ENCODE peak calls at places on chromosomes 1 and 21, in four cellular contexts. Z is NCI-H2171 treated with DMSO at 0.1 percent for 48 hours; X is RPMI8226; D is stimulated activated CD4-positive, alpha-beta T cell treated with anti-CD3 and anti-CD28 coated beads, Interleukin-15, amount 100 ng/mL, for 1 hour. K is an unnamed sample.

GRCh38 chr1:15703562-15703961 is 19.4 kb downstream of the PLEKHM2 start:
- DNase-seq in Z (no peak), D (no peak), X (no peak), K (no peak)

GRCh38 chr1:11478571-11479374 is at the start of gene DISP3:
- DNase-seq in D (peak; percentile 39), X (peak; percentile 94), Z (peak; percentile 94), K (peak; percentile 87)

GRCh38 chr21:45404726-45405270 is at the start of gene COL18A1:
- DNase-seq in Z (peak; percentile 21), X (peak; percentile 50), D (no peak), K (no peak)

GRCh38 chr1:214990619-214991018 is 91.9 kb upstream of the KCNK2 start:
- DNase-seq in D (no peak), Z (no peak), X (no peak), K (no peak)

GRCh38 chr1:200415693-200416593 is 6.1 kb upstream of the ZNF281 start:
- DNase-seq in X (no peak), Z (no peak), D (no peak), K (no peak)

GRCh38 chr21:35922618-35923017 is 137.7 kb downstream of the SETD4 start:
- DNase-seq in Z (no peak), D (no peak), X (no peak), K (no peak)

GRCh38 chr1:53738205-53739108 is 507 bp downstream of the GLIS1 start:
- DNase-seq in X (peak; percentile 8), Z (no peak), D (no peak), K (no peak)

GRCh38 chr1:173431663-173432045 is 45.5 kb upstream of the PRDX6 start:
- DNase-seq in Z (no peak), X (no peak), D (no peak), K (no peak)

GRCh38 chr1:19208710-19209438 is 1.2 kb downstream of the UBR4 start:
- DNase-seq in X (no peak), Z (no peak), D (no peak), K (peak; percentile 40)

GRCh38 chr1:187721216-187721615 is 892.5 kb downstream of the PLA2G4A start:
- DNase-seq in X (no peak), Z (peak; percentile 89), D (no peak), K (no peak)

GRCh38 chr1:207393610-207394009 is 60.5 kb upstream of the CR2 start:
- DNase-seq in Z (peak; percentile 28), X (no peak), D (no peak), K (no peak)

GRCh38 chr1:42784946-42785693 is at the start of gene TMEM269:
- DNase-seq in X (no peak), D (no peak), Z (no peak), K (no peak)

GRCh38 chr1:205354259-205354904 is 2.3 kb downstream of the KLHDC8A start:
- DNase-seq in X (peak; percentile 75), Z (peak; percentile 63), D (peak; percentile 11), K (peak; percentile 80)

GRCh38 chr1:210796421-210796820 is 337.5 kb downstream of the KCNH1 start:
- DNase-seq in X (no peak), D (no peak), Z (peak; percentile 27), K (no peak)

GRCh38 chr1:153540394-153541361 is at the start of gene S100A5:
- DNase-seq in X (peak; percentile 40), D (peak; percentile 26), Z (peak; percentile 52), K (peak; percentile 70)

GRCh38 chr1:161506336-161507223 is 1.3 kb downstream of the FCGR2A start:
- DNase-seq in D (no peak), X (no peak), Z (no peak), K (peak; percentile 72)

GRCh38 chr1:226706664-226707063 is 32.4 kb downstream of the ITPKB start:
- DNase-seq in X (no peak), Z (peak; percentile 93), D (no peak), K (no peak)

GRCh38 chr1:204087893-204088528 is 15.1 kb downstream of the SOX13 start:
- DNase-seq in Z (no peak), D (no peak), X (peak; percentile 22), K (no peak)

GRCh38 chr1:167165948-167166702 is 54.6 kb upstream of the POU2F1 start:
- DNase-seq in X (no peak), D (no peak), Z (peak; percentile 57), K (no peak)

GRCh38 chr21:25405991-25406390 is 201.3 kb downstream of the MRPL39 start:
- DNase-seq in Z (no peak), X (no peak), D (no peak), K (no peak)

GRCh38 chr1:192477630-192478029 is 97.9 kb upstream of the RGS1 start:
- DNase-seq in D (no peak), Z (peak; percentile 41), X (peak; percentile 16), K (peak; percentile 82)

GRCh38 chr1:17181785-17182464 is 23.0 kb upstream of the PADI1 start:
- DNase-seq in Z (no peak), D (no peak), X (peak; percentile 30), K (no peak)

GRCh38 chr1:6958407-6958806 is 173.2 kb downstream of the CAMTA1 start:
- DNase-seq in D (no peak), X (no peak), Z (no peak), K (no peak)

GRCh38 chr1:57770772-57771171 is 346.9 kb upstream of the DAB1 start:
- DNase-seq in Z (peak; percentile 42), D (no peak), X (peak; percentile 3), K (peak; percentile 30)

GRCh38 chr1:27074175-27074780 is 61.6 kb upstream of the TENT5B start:
- DNase-seq in X (no peak), D (no peak), Z (no peak), K (peak; percentile 84)

GRCh38 chr21:45874716-45875415 is 106.7 kb upstream of the COL6A1 start:
- DNase-seq in Z (no peak), D (no peak), X (no peak), K (no peak)

GRCh38 chr21:31442339-31442738 is 98.3 kb upstream of the TIAM1 start:
- DNase-seq in Z (no peak), X (no peak), D (no peak), K (no peak)

GRCh38 chr1:88272216-88272615 is 411.9 kb upstream of the PKN2 start:
- DNase-seq in D (no peak), X (no peak), Z (no peak), K (no peak)

GRCh38 chr21:44958471-44959191 is 18.8 kb downstream of the SLX9 start:
- DNase-seq in Z (no peak), X (no peak), D (no peak), K (no peak)

GRCh38 chr21:36282568-36283230 is 37.3 kb upstream of the MORC3 start:
- DNase-seq in Z (no peak), X (no peak), D (no peak), K (no peak)

GRCh38 chr1:210707300-210707699 is 378.6 kb downstream of the HHAT start:
- DNase-seq in X (no peak), Z (no peak), D (no peak), K (no peak)

K was measured in OCI-M1.